ENCODE peak calls at places on chromosomes 13 and 19, in four cellular contexts. One of them, this sample, is unnamed.

GRCh38 chr13:27022571-27023311 is 148.9 kb downstream of the USP12 start:
- DNase-seq in GM12878: no peak
- DNase-seq in K562: no peak
- DNase-seq in SK-N-SH: no peak
- DNase-seq in this sample: no peak

GRCh38 chr13:77836423-77836822 is 82.2 kb downstream of the EDNRB start:
- DNase-seq in SK-N-SH: no peak
- DNase-seq in K562: no peak
- DNase-seq in GM12878: no peak
- DNase-seq in this sample: no peak

GRCh38 chr19:31461814-31462539 is 112.7 kb upstream of the TSHZ3 start:
- DNase-seq in GM12878: no peak
- DNase-seq in SK-N-SH: no peak
- DNase-seq in K562: no peak
- DNase-seq in this sample: no peak

GRCh38 chr13:50731400-50731799 is 112.1 kb downstream of the DLEU7 start:
- DNase-seq in K562: no peak
- DNase-seq in GM12878: peak
- DNase-seq in SK-N-SH: no peak
- DNase-seq in this sample: no peak

GRCh38 chr19:41324921-41325639 is 15.1 kb downstream of the CCDC97 start:
- DNase-seq in SK-N-SH: peak
- DNase-seq in K562: peak
- DNase-seq in GM12878: no peak
- DNase-seq in this sample: peak

GRCh38 chr19:32404939-32405430 is 585 bp upstream of the DPY19L3 start:
- DNase-seq in GM12878: no peak
- DNase-seq in K562: no peak
- DNase-seq in SK-N-SH: no peak
- DNase-seq in this sample: peak

GRCh38 chr13:108915095-108915633 is 285.8 kb downstream of the MYO16 start:
- DNase-seq in K562: no peak
- DNase-seq in GM12878: no peak
- DNase-seq in SK-N-SH: peak
- DNase-seq in this sample: no peak

GRCh38 chr19:48726573-48726972 is 7.0 kb upstream of the MAMSTR start:
- DNase-seq in SK-N-SH: no peak
- DNase-seq in GM12878: no peak
- DNase-seq in K562: no peak
- DNase-seq in this sample: no peak

GRCh38 chr19:44689290-44690130 is 9.4 kb upstream of the CEACAM16 start:
- DNase-seq in SK-N-SH: peak
- DNase-seq in K562: peak
- DNase-seq in GM12878: no peak
- DNase-seq in this sample: peak

GRCh38 chr13:50152655-50153309 is 137.5 kb downstream of the KCNRG start:
- DNase-seq in K562: no peak
- DNase-seq in GM12878: no peak
- DNase-seq in SK-N-SH: no peak
- DNase-seq in this sample: no peak

DNA sequence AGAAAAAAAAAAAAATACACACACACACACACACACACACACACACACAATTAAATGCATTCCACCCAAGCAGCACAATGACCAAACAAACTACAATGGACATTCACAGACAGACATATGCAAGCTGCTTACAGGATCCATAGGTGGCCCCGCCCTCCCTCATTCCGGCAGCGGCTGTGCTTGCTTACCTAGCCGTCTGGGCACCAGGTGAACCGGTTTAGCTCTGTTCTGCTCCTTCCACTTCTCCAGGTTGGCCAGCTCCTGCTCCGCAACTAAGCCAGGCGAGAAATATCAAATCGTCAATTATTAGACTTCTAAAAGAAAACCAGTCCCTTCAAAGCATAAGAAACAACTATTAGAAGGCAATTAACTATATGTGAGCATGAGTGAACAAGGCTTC is 23.1 kb downstream of the EPSTI1 start:
- DNase-seq in SK-N-SH: no peak
- DNase-seq in K562: no peak
- DNase-seq in GM12878: no peak
- DNase-seq in this sample: peak
- TF ChIP-seq USF1 in SK-N-SH: no peak
- TF ChIP-seq USF1 in K562: no peak
- TF ChIP-seq USF1 in GM12878: no peak
- TF ChIP-seq USF1 in this sample: no peak

GRCh38 chr19:4012092-4012974 is 4.8 kb downstream of the PIAS4 start:
- DNase-seq in GM12878: no peak
- DNase-seq in K562: no peak
- DNase-seq in SK-N-SH: peak
- DNase-seq in this sample: no peak

GRCh38 chr19:4007021-4007835 is at the start of gene PIAS4:
- DNase-seq in K562: peak
- DNase-seq in GM12878: peak
- DNase-seq in SK-N-SH: peak
- DNase-seq in this sample: peak

GRCh38 chr19:4010808-4011110 is 3.2 kb downstream of the PIAS4 start:
- DNase-seq in K562: no peak
- DNase-seq in GM12878: no peak
- DNase-seq in SK-N-SH: no peak
- DNase-seq in this sample: no peak

GRCh38 chr19:4009990-4010807 is 2.7 kb downstream of the PIAS4 start:
- DNase-seq in K562: no peak
- DNase-seq in SK-N-SH: peak
- DNase-seq in GM12878: no peak
- DNase-seq in this sample: no peak

DNA sequence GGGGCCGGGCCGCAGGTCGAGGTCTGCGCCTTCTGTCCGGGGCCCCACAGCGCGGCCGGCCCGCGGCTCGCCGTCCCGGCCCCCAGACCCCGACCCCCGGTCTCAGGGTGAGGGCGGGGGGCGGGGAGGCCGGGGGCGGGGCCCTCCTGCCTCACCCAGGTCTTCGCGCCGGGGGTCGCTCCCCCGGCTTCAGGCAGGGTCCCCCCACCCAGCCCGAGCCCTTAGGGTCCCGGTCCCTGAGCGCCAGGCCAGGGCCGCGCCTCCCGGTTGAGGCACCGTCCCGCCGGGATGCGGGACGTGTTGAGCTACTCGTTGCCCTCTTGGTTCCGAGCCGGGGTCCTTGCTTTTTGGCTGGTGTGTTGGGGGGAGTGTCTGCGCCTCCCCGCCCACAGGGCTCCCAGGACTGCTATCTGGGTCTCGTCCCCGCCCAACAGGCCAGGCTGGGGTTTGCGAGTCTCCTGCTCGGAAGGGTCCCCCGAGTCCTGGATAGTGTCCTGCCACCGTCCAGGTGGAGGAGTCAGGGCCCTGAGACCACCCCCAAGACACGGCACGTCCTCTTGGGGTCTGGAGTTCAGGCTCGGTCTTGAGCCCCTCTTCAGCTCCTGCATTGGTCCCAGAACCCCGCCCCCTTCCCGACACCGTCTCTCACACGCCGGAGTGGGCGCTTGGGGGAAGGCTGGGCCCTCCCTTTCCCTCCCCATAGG is 452 bp downstream of the PIAS4 start:
- DNase-seq in K562: peak
- DNase-seq in GM12878: no peak
- DNase-seq in SK-N-SH: peak
- DNase-seq in this sample: peak
- TF ChIP-seq USF1 in K562: peak
- TF ChIP-seq USF1 in GM12878: no peak
- TF ChIP-seq USF1 in SK-N-SH: no peak
- TF ChIP-seq USF1 in this sample: no peak

GRCh38 chr13:41835871-41836270 is 125.0 kb downstream of the VWA8 start:
- DNase-seq in K562: no peak
- DNase-seq in SK-N-SH: peak
- DNase-seq in GM12878: no peak
- DNase-seq in this sample: no peak
- TF ChIP-seq USF1 in K562: no peak
- TF ChIP-seq USF1 in SK-N-SH: peak
- TF ChIP-seq USF1 in GM12878: no peak
- TF ChIP-seq USF1 in this sample: no peak

DNA sequence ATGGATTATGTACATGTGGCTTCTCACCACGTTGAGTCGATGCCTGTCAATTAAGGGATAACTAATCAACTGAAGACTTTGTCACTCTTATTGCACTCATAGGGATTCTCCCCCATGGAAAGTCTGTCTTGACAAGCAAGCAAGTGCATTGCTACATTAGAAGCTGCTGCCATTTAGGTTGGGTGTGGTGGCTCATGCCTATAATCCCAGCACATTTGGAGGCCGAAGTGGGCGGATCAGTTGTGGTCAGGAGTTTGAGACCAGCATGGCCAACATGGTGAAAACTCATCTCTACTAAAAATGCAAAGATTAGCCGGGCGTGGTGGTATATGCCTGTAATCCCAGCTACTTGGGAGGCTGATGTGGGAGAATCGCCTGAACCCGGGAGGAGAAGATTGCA is 18.3 kb upstream of the ZNF846 start:
- DNase-seq in SK-N-SH: no peak
- DNase-seq in K562: no peak
- DNase-seq in GM12878: no peak
- DNase-seq in this sample: no peak
- TF ChIP-seq USF1 in SK-N-SH: no peak
- TF ChIP-seq USF1 in K562: no peak
- TF ChIP-seq USF1 in GM12878: no peak
- TF ChIP-seq USF1 in this sample: no peak